ENCODE peak calls at places on chromosomes 2 and 18, in four cellular contexts. E is K562, K is H1, R is GM12878. O is an unnamed sample.

GRCh38 chr2:105969552-105969951 is 224.5 kb downstream of the UXS1 start:
- DNase-seq in E (no peak), K (peak), R (no peak), O (peak)

GRCh38 chr2:44456946-44457345 is 95.2 kb downstream of the CAMKMT start:
- DNase-seq in E (no peak), K (no peak), R (no peak), O (no peak)

GRCh38 chr2:225668606-225669266 is 269.2 kb downstream of the NYAP2 start:
- DNase-seq in E (peak), R (peak), K (no peak), O (peak)

GRCh38 chr2:70094978-70095832 is 7.9 kb downstream of the PCBP1 start:
- DNase-seq in K (no peak), E (no peak), R (no peak), O (peak)

GRCh38 chr2:64866797-64867196 is 122.4 kb upstream of the SLC1A4 start:
- DNase-seq in K (no peak), E (no peak), R (no peak), O (no peak)

GRCh38 chr2:109670556-109671411 is 56.6 kb downstream of the SOWAHC start:
- DNase-seq in E (no peak), K (no peak), R (no peak), O (peak)

GRCh38 chr18:78783564-78783960 is 196.1 kb upstream of the SALL3 start:
- DNase-seq in R (no peak), E (no peak), K (no peak), O (no peak)

GRCh38 chr2:195561205-195562032 is 95.6 kb upstream of the SLC39A10 start:
- DNase-seq in R (peak), E (no peak), K (no peak), O (no peak)

GRCh38 chr2:105369777-105370690 is 28.8 kb downstream of the FHL2 start:
- DNase-seq in E (peak), R (peak), K (peak), O (peak)

GRCh38 chr2:9318461-9319337 is 104.6 kb downstream of the ITGB1BP1 start:
- DNase-seq in R (no peak), K (no peak), E (no peak), O (no peak)

GRCh38 chr2:154189963-154190362 is 318.2 kb downstream of the GALNT13 start:
- DNase-seq in R (no peak), E (no peak), K (no peak), O (no peak)

GRCh38 chr18:62399781-62400308 is 74.7 kb downstream of the TNFRSF11A start:
- DNase-seq in E (no peak), R (no peak), K (no peak), O (peak)

GRCh38 chr2:24632175-24632574 is 141.1 kb downstream of the NCOA1 start:
- DNase-seq in K (no peak), E (no peak), R (no peak), O (no peak)

GRCh38 chr18:52426462-52426861 is 86.5 kb downstream of the DCC start:
- DNase-seq in K (no peak), R (no peak), E (no peak), O (no peak)

GRCh38 chr18:3832211-3832610 is 382.2 kb downstream of the TGIF1 start:
- DNase-seq in R (no peak), E (no peak), K (no peak), O (no peak)

GRCh38 chr18:30376515-30376914 is 666.0 kb downstream of the DSC3 start:
- DNase-seq in E (no peak), K (no peak), R (no peak), O (peak)

GRCh38 chr2:70668911-70669310 is 99.1 kb downstream of the ADD2 start:
- DNase-seq in K (no peak), R (no peak), E (no peak), O (no peak)

GRCh38 chr18:33761363-33761762 is 183.3 kb downstream of the ASXL3 start:
- DNase-seq in R (no peak), E (no peak), K (no peak), O (no peak)

GRCh38 chr2:45793998-45794720 is 142.7 kb downstream of the PRKCE start:
- DNase-seq in K (no peak), R (no peak), E (no peak), O (no peak)

GRCh38 chr2:132747046-132747445 is 77.0 kb upstream of the LYPD1 start:
- DNase-seq in R (no peak), K (no peak), E (no peak), O (no peak)

GRCh38 chr2:23526114-23526513 is 141.1 kb downstream of the KLHL29 start:
- DNase-seq in K (no peak), E (no peak), R (no peak), O (no peak)

GRCh38 chr18:79533146-79533545 is 137.4 kb downstream of the NFATC1 start:
- DNase-seq in R (no peak), K (no peak), E (no peak), O (no peak)

GRCh38 chr2:72605836-72606442 is 219.9 kb downstream of the EXOC6B start:
- DNase-seq in K (no peak), R (no peak), E (peak), O (peak)

GRCh38 chr2:230225486-230225885 is at the start of gene SP140:
- DNase-seq in E (no peak), R (peak), K (no peak), O (no peak)

GRCh38 chr2:96493072-96493471 is 12.1 kb downstream of the NEURL3 start:
- DNase-seq in K (no peak), R (no peak), E (no peak), O (no peak)

GRCh38 chr2:18626958-18627650 is 37.7 kb upstream of the NT5C1B start:
- DNase-seq in K (no peak), R (no peak), E (no peak), O (no peak)

GRCh38 chr2:71252862-71253261 is 26.0 kb upstream of the PAIP2B start:
- DNase-seq in E (no peak), R (no peak), K (no peak), O (no peak)

GRCh38 chr2:240936106-240936505 is 30.0 kb downstream of the CROCC2 start:
- DNase-seq in E (no peak), K (no peak), R (no peak), O (no peak)

GRCh38 chr2:170157025-170157684 is 20.8 kb upstream of the MYO3B start:
- DNase-seq in R (no peak), K (no peak), E (no peak), O (peak)

GRCh38 chr2:2848621-2849443 is 517.8 kb upstream of the MYT1L start:
- DNase-seq in R (no peak), E (no peak), K (no peak), O (no peak)

GRCh38 chr18:23953984-23954383 is 60.6 kb upstream of the TTC39C start:
- DNase-seq in K (peak), R (no peak), E (no peak), O (no peak)

GRCh38 chr2:57373530-57373929 is 673.1 kb upstream of the VRK2 start:
- DNase-seq in K (no peak), R (no peak), E (no peak), O (no peak)

GRCh38 chr18:48940854-48941531 is 9.8 kb downstream of the SMAD7 start:
- DNase-seq in E (no peak), K (no peak), R (peak), O (no peak)

GRCh38 chr18:8972116-8972515 is 130.4 kb upstream of the NDUFV2 start:
- DNase-seq in E (no peak), K (no peak), R (no peak), O (no peak)

GRCh38 chr18:30450927-30451326 is 591.6 kb downstream of the DSC3 start:
- DNase-seq in E (no peak), R (no peak), K (no peak), O (no peak)

GRCh38 chr2:238911376-238912227 is 63.7 kb downstream of the TWIST2 start:
- DNase-seq in R (no peak), E (no peak), K (no peak), O (no peak)
- TF ChIP-seq CREB1 in R (no peak), E (no peak), K (no peak), O (no peak)

DNA sequence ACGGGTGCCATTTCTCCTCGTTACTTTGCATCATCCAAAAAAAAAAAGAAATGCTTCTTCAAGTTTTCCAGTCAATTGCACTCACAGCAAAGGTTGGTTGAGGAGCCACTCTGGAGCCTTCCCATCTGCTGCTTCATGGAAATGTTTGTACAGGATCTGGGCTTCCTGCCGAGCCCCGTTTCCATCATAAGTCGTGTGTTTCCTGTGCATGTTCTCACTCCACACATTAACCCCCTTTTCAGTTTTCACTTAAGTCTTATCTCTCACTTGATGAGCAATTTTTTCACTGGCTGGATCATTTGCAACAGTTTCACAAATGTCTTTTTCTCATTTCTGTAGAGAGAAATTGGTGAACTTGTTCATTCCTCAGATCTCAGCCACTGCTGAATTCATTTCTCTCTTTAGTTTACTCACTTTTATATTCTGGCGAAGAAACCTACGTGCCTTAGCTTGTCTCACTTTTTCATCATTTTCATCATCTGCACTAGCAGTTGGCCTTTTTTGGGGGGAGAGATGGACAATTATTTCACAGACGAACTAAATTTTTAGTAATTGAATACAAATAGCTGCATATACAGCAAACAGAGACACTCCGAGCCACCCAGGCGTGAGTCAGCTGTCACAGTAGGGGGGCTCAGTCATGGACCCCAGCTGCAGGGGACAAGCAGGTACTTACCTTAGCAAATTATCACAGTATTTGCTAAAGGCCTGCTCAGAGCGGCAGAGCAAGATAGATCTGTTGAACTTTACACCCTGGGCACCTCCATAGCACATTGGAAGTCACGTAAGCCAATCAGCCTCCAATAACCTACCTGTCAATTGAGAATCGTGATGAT is 750.8 kb upstream of the ID2 start:
- DNase-seq in E (no peak), R (no peak), K (no peak), O (no peak)
- TF ChIP-seq RFX5 in E (no peak), R (no peak), K (no peak), O (no peak)

GRCh38 chr2:84687498-84688149 is 171.3 kb downstream of the DNAH6 start:
- DNase-seq in E (no peak), R (no peak), K (no peak), O (no peak)
- TF ChIP-seq TAF1 in E (no peak), R (no peak), K (no peak), O (no peak)

GRCh38 chr2:75994759-75995158 is 284.0 kb upstream of the GCFC2 start:
- DNase-seq in R (no peak), E (no peak), K (peak), O (peak)
- TF ChIP-seq CREB1 in R (no peak), E (no peak), K (no peak), O (no peak)

GRCh38 chr2:40432916-40433315 is 19.0 kb downstream of the SLC8A1 start:
- DNase-seq in R (no peak), K (no peak), E (no peak), O (no peak)

GRCh38 chr2:40435426-40436092 is 16.3 kb downstream of the SLC8A1 start:
- DNase-seq in R (no peak), E (no peak), K (no peak), O (no peak)

GRCh38 chr2:40433739-40434138 is 18.2 kb downstream of the SLC8A1 start:
- DNase-seq in R (no peak), K (no peak), E (no peak), O (no peak)

GRCh38 chr2:40436093-40436475 is 15.8 kb downstream of the SLC8A1 start:
- DNase-seq in K (no peak), E (no peak), R (no peak), O (no peak)

DNA sequence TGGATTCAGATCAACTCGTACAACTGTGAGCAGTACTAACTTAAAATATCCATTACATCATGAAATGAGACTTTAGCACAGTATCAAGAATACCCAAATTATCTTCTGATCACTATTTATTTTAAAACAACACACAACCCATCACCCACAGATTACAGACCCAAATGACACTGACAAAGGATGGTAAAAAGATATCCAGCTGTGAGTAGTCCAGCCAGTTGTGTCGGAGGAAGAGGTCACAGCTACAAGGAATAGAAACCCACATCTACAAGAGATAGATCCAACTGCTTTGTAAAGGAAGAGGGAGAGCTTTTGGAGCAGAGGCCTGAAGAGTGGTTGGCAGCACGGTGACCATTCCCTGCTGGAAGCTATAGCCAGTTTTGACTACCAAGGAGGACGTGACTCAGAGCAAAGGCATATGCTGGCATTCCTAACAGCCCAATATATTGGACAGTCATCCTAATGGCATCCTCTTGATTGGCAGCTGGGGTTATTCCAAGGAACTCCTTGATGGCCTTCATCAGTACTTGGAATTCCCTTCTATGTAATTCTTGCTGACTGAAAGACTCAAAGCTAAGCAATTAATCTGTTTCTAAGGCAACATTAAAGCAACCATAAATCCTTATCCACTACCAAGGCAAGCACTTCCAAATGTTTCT is 17.1 kb downstream of the SLC8A1 start:
- DNase-seq in R (no peak), K (no peak), E (no peak), O (no peak)
- TF ChIP-seq RFX5 in R (no peak), K (no peak), E (no peak), O (no peak)

GRCh38 chr18:13611616-13612110 is 114.7 kb downstream of the FAM210A start:
- DNase-seq in R (no peak), K (no peak), E (no peak), O (no peak)

GRCh38 chr18:13606589-13607254 is 119.6 kb downstream of the FAM210A start:
- DNase-seq in K (no peak), E (no peak), R (no peak), O (no peak)

GRCh38 chr18:13610517-13610916 is 115.8 kb downstream of the FAM210A start:
- DNase-seq in R (no peak), E (no peak), K (no peak), O (no peak)

GRCh38 chr18:13611058-13611615 is 115.2 kb downstream of the FAM210A start:
- DNase-seq in E (no peak), K (no peak), R (no peak), O (no peak)

GRCh38 chr18:13608791-13609552 is 117.4 kb downstream of the FAM210A start:
- DNase-seq in R (no peak), E (no peak), K (no peak), O (no peak)
- TF ChIP-seq TAF1 in R (no peak), E (no peak), K (no peak), O (no peak)

O was measured in HepG2.